ENCODE peak calls at places on chromosomes 4 and X, in ten cellular contexts. One of them, this sample, is unnamed.

GRCh38 chrX:47182106-47182700 is 11.4 kb upstream of the UBA1 start:
- DNase-seq in MM.1S: no peak
- DNase-seq in HCT116: no peak
- DNase-seq in heart left ventricle: peak; percentile 9
- DNase-seq in adrenal gland: no peak
- DNase-seq in suprapubic skin: no peak
- DNase-seq in upper lobe of right lung: no peak
- DNase-seq in fibroblast of lung: no peak
- DNase-seq in pancreas: peak; percentile 54
- DNase-seq in endodermal cell: peak; percentile 23
- DNase-seq in this sample: no peak

GRCh38 chr4:44629280-44629866 is 22.1 kb downstream of the YIPF7 start:
- DNase-seq in MM.1S: peak; percentile 61
- DNase-seq in HCT116: peak; percentile 35
- DNase-seq in heart left ventricle: no peak
- DNase-seq in adrenal gland: peak; percentile 27
- DNase-seq in suprapubic skin: no peak
- DNase-seq in upper lobe of right lung: no peak
- DNase-seq in fibroblast of lung: peak; percentile 36
- DNase-seq in pancreas: no peak
- DNase-seq in endodermal cell: peak; percentile 67
- DNase-seq in this sample: peak; percentile 58

GRCh38 chr4:64250488-64250887 is 158.8 kb downstream of the TECRL start:
- DNase-seq in MM.1S: no peak
- DNase-seq in HCT116: no peak
- DNase-seq in heart left ventricle: no peak
- DNase-seq in adrenal gland: no peak
- DNase-seq in suprapubic skin: no peak
- DNase-seq in upper lobe of right lung: no peak
- DNase-seq in fibroblast of lung: no peak
- DNase-seq in pancreas: no peak
- DNase-seq in endodermal cell: no peak
- DNase-seq in this sample: no peak

GRCh38 chrX:30504309-30504708 is 73.3 kb downstream of the TASL start:
- DNase-seq in MM.1S: peak; percentile 21
- DNase-seq in HCT116: peak; percentile 16
- DNase-seq in heart left ventricle: no peak
- DNase-seq in adrenal gland: no peak
- DNase-seq in suprapubic skin: no peak
- DNase-seq in upper lobe of right lung: no peak
- DNase-seq in fibroblast of lung: peak; percentile 20
- DNase-seq in pancreas: no peak
- DNase-seq in endodermal cell: no peak
- DNase-seq in this sample: no peak

GRCh38 chrX:110180176-110180927 is 137.5 kb downstream of the AMMECR1 start:
- DNase-seq in MM.1S: no peak
- DNase-seq in HCT116: peak; percentile 16
- DNase-seq in heart left ventricle: no peak
- DNase-seq in adrenal gland: peak; percentile 74
- DNase-seq in suprapubic skin: no peak
- DNase-seq in upper lobe of right lung: no peak
- DNase-seq in fibroblast of lung: peak; percentile 89
- DNase-seq in pancreas: no peak
- DNase-seq in endodermal cell: no peak
- DNase-seq in this sample: peak; percentile 67

GRCh38 chr4:109977854-109978501 is 65.3 kb downstream of the EGF start:
- DNase-seq in MM.1S: peak; percentile 37
- DNase-seq in HCT116: peak; percentile 27
- DNase-seq in heart left ventricle: no peak
- DNase-seq in adrenal gland: no peak
- DNase-seq in suprapubic skin: no peak
- DNase-seq in upper lobe of right lung: no peak
- DNase-seq in fibroblast of lung: peak; percentile 59
- DNase-seq in pancreas: no peak
- DNase-seq in endodermal cell: no peak
- DNase-seq in this sample: peak; percentile 64

GRCh38 chr4:7324651-7325121 is 110.0 kb downstream of the PSAPL1 start:
- DNase-seq in MM.1S: no peak
- DNase-seq in HCT116: no peak
- DNase-seq in heart left ventricle: peak; percentile 6
- DNase-seq in adrenal gland: no peak
- DNase-seq in suprapubic skin: no peak
- DNase-seq in upper lobe of right lung: no peak
- DNase-seq in fibroblast of lung: no peak
- DNase-seq in pancreas: peak; percentile 35
- DNase-seq in endodermal cell: peak; percentile 62
- DNase-seq in this sample: no peak

GRCh38 chr4:96913437-96914075 is 1073.7 kb downstream of the PDHA2 start:
- DNase-seq in MM.1S: no peak
- DNase-seq in HCT116: no peak
- DNase-seq in heart left ventricle: no peak
- DNase-seq in adrenal gland: no peak
- DNase-seq in suprapubic skin: no peak
- DNase-seq in upper lobe of right lung: no peak
- DNase-seq in fibroblast of lung: peak; percentile 47
- DNase-seq in pancreas: no peak
- DNase-seq in endodermal cell: no peak
- DNase-seq in this sample: peak; percentile 28

GRCh38 chr4:82864336-82865001 is 26.5 kb downstream of the SEC31A start:
- DNase-seq in MM.1S: no peak
- DNase-seq in HCT116: no peak
- DNase-seq in heart left ventricle: no peak
- DNase-seq in adrenal gland: no peak
- DNase-seq in suprapubic skin: no peak
- DNase-seq in upper lobe of right lung: no peak
- DNase-seq in fibroblast of lung: no peak
- DNase-seq in pancreas: no peak
- DNase-seq in endodermal cell: no peak
- DNase-seq in this sample: no peak

GRCh38 chr4:82866706-82867385 is 24.1 kb downstream of the SEC31A start:
- DNase-seq in MM.1S: no peak
- DNase-seq in HCT116: no peak
- DNase-seq in heart left ventricle: no peak
- DNase-seq in adrenal gland: no peak
- DNase-seq in suprapubic skin: no peak
- DNase-seq in upper lobe of right lung: no peak
- DNase-seq in fibroblast of lung: peak; percentile 23
- DNase-seq in pancreas: no peak
- DNase-seq in endodermal cell: no peak
- DNase-seq in this sample: no peak

GRCh38 chr4:82865592-82865991 is 25.4 kb downstream of the SEC31A start:
- DNase-seq in MM.1S: peak; percentile 46
- DNase-seq in HCT116: no peak
- DNase-seq in heart left ventricle: no peak
- DNase-seq in adrenal gland: no peak
- DNase-seq in suprapubic skin: no peak
- DNase-seq in upper lobe of right lung: no peak
- DNase-seq in fibroblast of lung: peak; percentile 89
- DNase-seq in pancreas: no peak
- DNase-seq in endodermal cell: no peak
- DNase-seq in this sample: peak; percentile 75

GRCh38 chr4:82868572-82868971 is 22.4 kb downstream of the SEC31A start:
- DNase-seq in MM.1S: no peak
- DNase-seq in HCT116: no peak
- DNase-seq in heart left ventricle: no peak
- DNase-seq in adrenal gland: no peak
- DNase-seq in suprapubic skin: no peak
- DNase-seq in upper lobe of right lung: no peak
- DNase-seq in fibroblast of lung: no peak
- DNase-seq in pancreas: no peak
- DNase-seq in endodermal cell: no peak
- DNase-seq in this sample: no peak
- H3K36me3 ChIP-seq in MM.1S: peaks cover 11% of the 10 kb centered on the region
- H3K36me3 ChIP-seq in HCT116: peaks cover 42% of the 10 kb centered on the region
- H3K36me3 ChIP-seq in heart left ventricle: peaks cover 64% of the 10 kb centered on the region
- H3K36me3 ChIP-seq in adrenal gland: no peaks in the 10 kb centered on the region
- H3K36me3 ChIP-seq in suprapubic skin: peaks cover 91% of the 10 kb centered on the region
- H3K36me3 ChIP-seq in upper lobe of right lung: peaks cover 98% of the 10 kb centered on the region
- H3K36me3 ChIP-seq in fibroblast of lung: peaks cover 11% of the 10 kb centered on the region
- H3K36me3 ChIP-seq in pancreas: peaks cover 4% of the 10 kb centered on the region
- H3K36me3 ChIP-seq in endodermal cell: peaks cover 97% of the 10 kb centered on the region
- H3K36me3 ChIP-seq in this sample: peaks cover 75% of the 10 kb centered on the region

DNA sequence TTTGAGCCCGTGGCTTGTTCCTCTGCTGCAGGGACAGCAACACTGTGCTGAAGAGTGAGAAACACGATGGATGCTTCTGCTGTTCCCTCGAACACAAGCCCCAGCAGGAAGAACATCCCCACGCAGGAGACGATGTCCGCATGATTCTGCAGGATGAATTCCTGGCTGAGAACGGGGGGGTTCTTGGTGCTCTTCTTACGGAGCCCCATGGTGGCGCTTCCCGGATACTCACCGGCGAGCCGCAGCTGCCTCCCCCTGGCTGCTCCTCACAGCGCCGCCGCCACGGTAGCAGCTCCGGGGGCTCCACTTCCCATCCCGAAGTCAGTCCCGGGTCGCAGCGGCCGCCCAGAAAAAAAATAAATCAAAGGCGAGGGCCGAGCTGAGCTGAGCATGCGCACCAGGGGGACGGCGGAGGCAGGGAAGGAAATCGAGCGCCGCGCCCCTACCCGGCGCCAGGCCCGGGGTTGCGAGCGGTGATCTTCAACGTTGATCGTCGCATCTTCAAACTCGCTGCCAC is at the start of gene TRAM1L1:
- DNase-seq in MM.1S: no peak
- DNase-seq in HCT116: no peak
- DNase-seq in heart left ventricle: peak; percentile 70
- DNase-seq in adrenal gland: peak; percentile 64
- DNase-seq in suprapubic skin: peak; percentile 78
- DNase-seq in upper lobe of right lung: peak; percentile 85
- DNase-seq in fibroblast of lung: peak; percentile 76
- DNase-seq in pancreas: peak; percentile 82
- DNase-seq in endodermal cell: peak; percentile 94
- DNase-seq in this sample: peak; percentile 60
- TF ChIP-seq CTCF in MM.1S: no peak
- TF ChIP-seq CTCF in HCT116: no peak
- TF ChIP-seq CTCF in heart left ventricle: peak; percentile 20
- TF ChIP-seq CTCF in adrenal gland: no peak
- TF ChIP-seq CTCF in suprapubic skin: no peak
- TF ChIP-seq CTCF in upper lobe of right lung: no peak
- TF ChIP-seq CTCF in fibroblast of lung: no peak
- TF ChIP-seq CTCF in pancreas: no peak
- TF ChIP-seq CTCF in endodermal cell: peak; percentile 60
- TF ChIP-seq CTCF in this sample: peak; percentile 54

GRCh38 chr4:70816894-70817293 is 22.8 kb downstream of the GRSF1 start:
- DNase-seq in MM.1S: no peak
- DNase-seq in HCT116: no peak
- DNase-seq in heart left ventricle: no peak
- DNase-seq in adrenal gland: no peak
- DNase-seq in suprapubic skin: no peak
- DNase-seq in upper lobe of right lung: no peak
- DNase-seq in fibroblast of lung: no peak
- DNase-seq in pancreas: no peak
- DNase-seq in endodermal cell: no peak
- DNase-seq in this sample: no peak

GRCh38 chr4:70818921-70819320 is 20.8 kb downstream of the GRSF1 start:
- DNase-seq in MM.1S: no peak
- DNase-seq in HCT116: no peak
- DNase-seq in heart left ventricle: no peak
- DNase-seq in adrenal gland: no peak
- DNase-seq in suprapubic skin: no peak
- DNase-seq in upper lobe of right lung: no peak
- DNase-seq in fibroblast of lung: no peak
- DNase-seq in pancreas: no peak
- DNase-seq in endodermal cell: no peak
- DNase-seq in this sample: no peak

GRCh38 chr4:70815370-70815769 is 24.3 kb downstream of the GRSF1 start:
- DNase-seq in MM.1S: no peak
- DNase-seq in HCT116: no peak
- DNase-seq in heart left ventricle: no peak
- DNase-seq in adrenal gland: no peak
- DNase-seq in suprapubic skin: no peak
- DNase-seq in upper lobe of right lung: no peak
- DNase-seq in fibroblast of lung: no peak
- DNase-seq in pancreas: no peak
- DNase-seq in endodermal cell: no peak
- DNase-seq in this sample: no peak

DNA sequence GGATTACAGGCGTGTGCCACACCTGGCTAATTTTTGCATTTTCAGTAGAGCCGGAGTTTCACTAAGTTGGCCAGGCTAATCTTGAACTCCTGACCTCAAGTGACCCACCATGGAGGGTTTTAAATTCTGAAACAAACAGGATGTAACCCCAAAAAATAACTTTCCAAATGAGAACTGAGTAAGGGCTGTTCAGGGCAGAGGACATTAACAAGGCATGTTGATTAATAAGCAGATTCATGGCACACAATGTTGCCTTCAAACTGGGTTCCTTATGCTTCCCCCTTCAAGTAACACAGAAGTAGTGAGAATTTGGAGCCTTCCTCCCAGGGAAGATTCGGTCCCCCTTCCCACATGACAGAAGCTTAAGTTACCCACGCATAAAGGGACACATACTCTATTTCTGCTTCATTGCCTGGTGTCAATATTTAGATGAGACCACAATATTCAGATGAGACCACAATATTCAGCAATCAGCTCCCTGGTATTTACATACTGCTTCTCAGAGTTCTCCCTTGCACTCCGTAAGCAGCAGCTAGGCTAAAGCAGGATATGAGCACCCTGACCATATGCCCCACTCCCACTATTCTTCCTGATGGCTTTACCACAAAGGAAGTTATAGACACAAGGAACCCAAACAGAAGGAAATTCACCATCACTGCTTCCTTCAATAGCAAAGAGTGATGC is 21.4 kb downstream of the GRSF1 start:
- DNase-seq in MM.1S: no peak
- DNase-seq in HCT116: no peak
- DNase-seq in heart left ventricle: no peak
- DNase-seq in adrenal gland: no peak
- DNase-seq in suprapubic skin: no peak
- DNase-seq in upper lobe of right lung: no peak
- DNase-seq in fibroblast of lung: no peak
- DNase-seq in pancreas: no peak
- DNase-seq in endodermal cell: no peak
- DNase-seq in this sample: no peak
- H3K36me3 ChIP-seq in MM.1S: peaks cover 12% of the 10 kb centered on the region
- H3K36me3 ChIP-seq in HCT116: peaks cover 34% of the 10 kb centered on the region
- H3K36me3 ChIP-seq in heart left ventricle: peaks cover 16% of the 10 kb centered on the region
- H3K36me3 ChIP-seq in adrenal gland: no peaks in the 10 kb centered on the region
- H3K36me3 ChIP-seq in suprapubic skin: peaks cover 35% of the 10 kb centered on the region
- H3K36me3 ChIP-seq in upper lobe of right lung: peaks cover 51% of the 10 kb centered on the region
- H3K36me3 ChIP-seq in fibroblast of lung: no peaks in the 10 kb centered on the region
- H3K36me3 ChIP-seq in pancreas: peaks cover 8% of the 10 kb centered on the region
- H3K36me3 ChIP-seq in endodermal cell: peaks cover 64% of the 10 kb centered on the region
- H3K36me3 ChIP-seq in this sample: peaks cover 37% of the 10 kb centered on the region

GRCh38 chrX:68821616-68822015 is 7.2 kb upstream of the EFNB1 start:
- DNase-seq in MM.1S: no peak
- DNase-seq in HCT116: no peak
- DNase-seq in heart left ventricle: no peak
- DNase-seq in adrenal gland: no peak
- DNase-seq in suprapubic skin: no peak
- DNase-seq in upper lobe of right lung: no peak
- DNase-seq in fibroblast of lung: no peak
- DNase-seq in pancreas: no peak
- DNase-seq in endodermal cell: no peak
- DNase-seq in this sample: no peak

GRCh38 chrX:68824152-68824433 is 4.7 kb upstream of the EFNB1 start:
- DNase-seq in MM.1S: no peak
- DNase-seq in HCT116: no peak
- DNase-seq in heart left ventricle: no peak
- DNase-seq in adrenal gland: no peak
- DNase-seq in suprapubic skin: no peak
- DNase-seq in upper lobe of right lung: no peak
- DNase-seq in fibroblast of lung: no peak
- DNase-seq in pancreas: no peak
- DNase-seq in endodermal cell: no peak
- DNase-seq in this sample: no peak

GRCh38 chrX:68824565-68825125 is 4.2 kb upstream of the EFNB1 start:
- DNase-seq in MM.1S: no peak
- DNase-seq in HCT116: no peak
- DNase-seq in heart left ventricle: no peak
- DNase-seq in adrenal gland: no peak
- DNase-seq in suprapubic skin: no peak
- DNase-seq in upper lobe of right lung: no peak
- DNase-seq in fibroblast of lung: no peak
- DNase-seq in pancreas: no peak
- DNase-seq in endodermal cell: no peak
- DNase-seq in this sample: no peak

GRCh38 chrX:68823413-68824151 is 5.2 kb upstream of the EFNB1 start:
- DNase-seq in MM.1S: no peak
- DNase-seq in HCT116: no peak
- DNase-seq in heart left ventricle: no peak
- DNase-seq in adrenal gland: no peak
- DNase-seq in suprapubic skin: no peak
- DNase-seq in upper lobe of right lung: no peak
- DNase-seq in fibroblast of lung: no peak
- DNase-seq in pancreas: no peak
- DNase-seq in endodermal cell: no peak
- DNase-seq in this sample: no peak

GRCh38 chrX:68822641-68823410 is 6.0 kb upstream of the EFNB1 start:
- DNase-seq in MM.1S: peak; percentile 39
- DNase-seq in HCT116: peak; percentile 23
- DNase-seq in heart left ventricle: peak; percentile 62
- DNase-seq in adrenal gland: peak; percentile 39
- DNase-seq in suprapubic skin: no peak
- DNase-seq in upper lobe of right lung: no peak
- DNase-seq in fibroblast of lung: peak; percentile 44
- DNase-seq in pancreas: no peak
- DNase-seq in endodermal cell: peak; percentile 84
- DNase-seq in this sample: peak; percentile 28
- TF ChIP-seq CTCF in MM.1S: peak; percentile 47
- TF ChIP-seq CTCF in HCT116: no peak
- TF ChIP-seq CTCF in heart left ventricle: peak; percentile 68
- TF ChIP-seq CTCF in adrenal gland: peak; percentile 33
- TF ChIP-seq CTCF in suprapubic skin: no peak
- TF ChIP-seq CTCF in upper lobe of right lung: peak; percentile 50
- TF ChIP-seq CTCF in fibroblast of lung: peak; percentile 59
- TF ChIP-seq CTCF in pancreas: no peak
- TF ChIP-seq CTCF in endodermal cell: peak; percentile 74
- TF ChIP-seq CTCF in this sample: peak; percentile 77